ENCODE peak calls at places on chromosomes 3 and 15, in seven cellular contexts. Y is WTC11; B is breast epithelium; W is pancreas; L is suprapubic skin; T is psoas muscle; A is CD4-positive, alpha-beta T cell. G is an unnamed sample.

GRCh38 chr3:126523745-126524428 is at the start of gene CHST13:
- DNase-seq in A (no peak), T (peak), W (peak), L (no peak), B (no peak), Y (peak), G (no peak)

GRCh38 chr3:141949972-141950371 is 73.5 kb downstream of the ATP1B3 start:
- DNase-seq in Y (no peak), A (no peak), L (no peak), B (no peak), W (no peak), T (no peak), G (no peak)

GRCh38 chr3:187902938-187903337 is 157.7 kb upstream of the BCL6 start:
- DNase-seq in B (no peak), Y (no peak), T (no peak), L (no peak), A (no peak), W (no peak), G (no peak)

GRCh38 chr15:100261302-100262240 is 80.2 kb downstream of the ADAMTS17 start:
- DNase-seq in W (no peak), T (no peak), B (no peak), A (no peak), L (peak), Y (no peak), G (no peak)

GRCh38 chr15:36898522-36899126 is 201.7 kb downstream of the MEIS2 start:
- DNase-seq in Y (no peak), A (no peak), T (no peak), L (no peak), B (no peak), W (no peak), G (no peak)

GRCh38 chr3:185152433-185153169 is at the start of gene C3orf70:
- DNase-seq in W (peak), Y (peak), T (peak), B (no peak), L (no peak), A (no peak), G (peak)

GRCh38 chr3:61955483-61955882 is 394.1 kb downstream of the PTPRG start:
- DNase-seq in T (no peak), L (no peak), W (no peak), A (no peak), B (no peak), Y (no peak), G (no peak)

GRCh38 chr3:48899298-48899697 is 616 bp upstream of the SLC25A20 start:
- DNase-seq in L (no peak), W (no peak), A (no peak), B (no peak), T (no peak), Y (no peak), G (no peak)

GRCh38 chr3:11624161-11624560 is 19.6 kb downstream of the VGLL4 start:
- DNase-seq in B (no peak), W (no peak), T (no peak), Y (no peak), L (no peak), A (peak), G (no peak)

GRCh38 chr15:42036991-42037390 is 16.1 kb upstream of the PLA2G4E start:
- DNase-seq in A (no peak), Y (no peak), L (peak), T (no peak), B (no peak), W (no peak), G (no peak)

GRCh38 chr15:48825075-48825474 is 14.2 kb upstream of the CEP152 start:
- DNase-seq in A (no peak), T (no peak), Y (no peak), W (no peak), B (no peak), L (no peak), G (no peak)

DNA sequence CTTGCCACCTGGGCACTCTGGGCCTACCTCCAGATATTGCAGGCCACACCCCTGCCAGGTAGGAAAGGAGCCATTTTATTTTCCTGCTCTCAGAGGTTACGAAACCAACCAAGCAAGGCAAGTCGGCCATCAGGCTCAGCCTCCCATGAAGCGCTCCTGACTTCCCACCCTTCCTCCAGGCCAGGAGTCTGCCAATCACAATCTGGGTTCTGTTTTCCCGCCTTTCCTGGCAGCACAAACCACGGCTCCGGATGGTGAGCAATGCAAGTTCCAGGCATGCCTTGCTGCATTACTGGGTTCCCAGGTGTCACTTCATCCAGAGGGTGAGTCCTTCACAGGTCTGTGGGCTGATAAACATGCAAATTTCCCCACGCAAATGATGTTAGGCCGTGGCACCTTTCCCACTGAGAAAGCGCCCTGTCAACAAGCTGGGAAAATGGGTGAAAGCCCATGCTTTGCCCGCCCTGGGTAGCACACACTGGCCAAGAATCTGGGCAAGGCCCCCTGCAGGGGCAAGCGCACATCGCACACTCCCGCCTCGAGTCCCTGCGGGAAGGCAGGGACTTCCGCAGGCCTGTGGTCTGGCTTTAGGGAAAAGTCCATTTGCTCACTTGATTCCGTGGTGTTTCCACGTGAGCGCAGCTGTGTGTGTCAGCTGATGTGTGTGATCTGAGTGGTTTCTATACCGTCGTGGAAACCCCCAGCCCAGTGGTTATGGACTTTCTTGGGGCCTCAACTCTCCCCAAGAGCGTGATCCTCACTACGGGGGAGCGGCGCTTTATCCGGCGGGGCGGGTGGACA is 61.6 kb upstream of the RYK start:
- DNase-seq in Y (peak), W (peak), A (no peak), L (no peak), T (peak), B (no peak), G (no peak)
- TF ChIP-seq CTCF in Y (no peak), W (no peak), A (no peak), L (peak), T (peak), B (peak), G (no peak)

DNA sequence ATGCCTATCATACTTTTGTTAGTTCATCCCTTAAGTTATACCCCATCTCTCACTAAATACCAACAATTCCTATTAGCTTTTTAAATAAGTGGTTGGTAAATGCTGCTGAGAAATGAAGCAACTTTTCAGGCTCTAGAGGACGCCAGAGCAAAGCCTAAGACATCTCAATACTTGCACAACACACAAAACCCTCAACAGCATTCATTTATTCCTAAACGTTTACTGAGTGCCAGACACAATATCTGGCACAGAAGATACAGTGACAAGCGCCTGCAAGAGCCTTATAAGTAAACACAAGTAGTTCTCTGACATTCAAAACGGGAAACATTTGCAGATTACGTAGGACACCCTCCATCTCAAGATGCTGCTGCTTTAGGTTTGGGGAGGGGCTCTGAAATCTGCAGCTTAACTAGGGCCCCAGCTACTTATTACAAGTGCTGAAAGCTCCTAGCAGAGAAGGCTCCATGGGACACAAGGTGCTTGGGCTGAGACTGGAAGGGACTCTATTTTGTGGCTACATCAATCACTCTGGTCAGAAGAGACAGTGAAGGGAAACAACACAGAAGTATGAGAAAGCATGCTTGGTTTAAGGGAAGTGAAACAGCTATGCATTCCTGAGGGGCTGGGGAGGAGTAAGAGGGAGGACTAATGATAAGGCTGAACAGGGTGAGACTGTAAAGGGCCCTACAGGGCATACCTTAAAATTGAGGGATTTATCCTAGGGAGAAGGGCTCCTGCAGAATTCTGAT is 311.3 kb downstream of the PLCL2 start:
- DNase-seq in Y (no peak), B (no peak), T (no peak), L (no peak), W (no peak), A (no peak), G (peak)
- TF ChIP-seq CTCF in Y (no peak), B (no peak), T (peak), L (no peak), W (no peak), A (no peak), G (no peak)

DNA sequence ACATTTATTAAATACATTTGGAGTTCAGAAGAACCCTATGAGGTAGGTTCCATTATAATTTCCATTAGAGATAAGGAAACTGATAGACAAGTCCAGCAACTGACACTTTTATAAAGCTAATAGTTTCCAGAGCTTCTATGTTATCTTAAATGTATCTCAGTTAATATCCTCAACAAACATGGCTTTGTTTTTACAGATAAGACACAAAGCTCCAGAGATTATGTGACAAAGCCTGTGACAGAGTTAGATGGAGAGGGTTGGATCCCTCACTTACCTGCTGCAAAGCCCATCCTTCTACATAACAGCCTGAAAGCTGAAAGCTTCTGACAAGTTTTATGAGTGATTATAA is 473 bp upstream of the COMMD2 start:
- DNase-seq in T (no peak), Y (no peak), L (no peak), B (no peak), W (no peak), A (no peak), G (no peak)
- TF ChIP-seq CTCF in T (no peak), Y (no peak), L (no peak), B (no peak), W (no peak), A (peak), G (no peak)

DNA sequence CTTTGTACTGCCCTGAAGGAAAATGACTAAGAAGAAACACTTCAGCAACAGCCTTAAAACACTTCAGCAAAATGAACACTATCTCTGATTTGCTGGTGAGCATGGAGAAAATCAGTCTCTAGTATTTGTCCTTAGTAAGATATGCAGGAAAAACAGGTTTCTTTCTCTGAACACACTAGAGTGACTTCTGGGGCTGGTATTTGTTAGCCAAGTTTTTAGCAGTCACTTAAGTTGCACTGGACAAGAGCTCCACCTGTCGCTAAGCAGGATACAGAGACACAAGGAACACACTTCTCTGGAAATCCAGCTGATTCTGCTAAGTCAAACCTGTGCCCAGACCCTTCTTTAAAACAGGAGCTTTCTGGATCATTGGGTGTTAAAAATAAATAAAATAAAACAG is 65.3 kb downstream of the CHAC1 start:
- DNase-seq in B (no peak), T (no peak), Y (no peak), L (no peak), A (no peak), W (no peak), G (no peak)
- TF ChIP-seq CTCF in B (peak), T (peak), Y (no peak), L (no peak), A (no peak), W (no peak), G (no peak)

DNA sequence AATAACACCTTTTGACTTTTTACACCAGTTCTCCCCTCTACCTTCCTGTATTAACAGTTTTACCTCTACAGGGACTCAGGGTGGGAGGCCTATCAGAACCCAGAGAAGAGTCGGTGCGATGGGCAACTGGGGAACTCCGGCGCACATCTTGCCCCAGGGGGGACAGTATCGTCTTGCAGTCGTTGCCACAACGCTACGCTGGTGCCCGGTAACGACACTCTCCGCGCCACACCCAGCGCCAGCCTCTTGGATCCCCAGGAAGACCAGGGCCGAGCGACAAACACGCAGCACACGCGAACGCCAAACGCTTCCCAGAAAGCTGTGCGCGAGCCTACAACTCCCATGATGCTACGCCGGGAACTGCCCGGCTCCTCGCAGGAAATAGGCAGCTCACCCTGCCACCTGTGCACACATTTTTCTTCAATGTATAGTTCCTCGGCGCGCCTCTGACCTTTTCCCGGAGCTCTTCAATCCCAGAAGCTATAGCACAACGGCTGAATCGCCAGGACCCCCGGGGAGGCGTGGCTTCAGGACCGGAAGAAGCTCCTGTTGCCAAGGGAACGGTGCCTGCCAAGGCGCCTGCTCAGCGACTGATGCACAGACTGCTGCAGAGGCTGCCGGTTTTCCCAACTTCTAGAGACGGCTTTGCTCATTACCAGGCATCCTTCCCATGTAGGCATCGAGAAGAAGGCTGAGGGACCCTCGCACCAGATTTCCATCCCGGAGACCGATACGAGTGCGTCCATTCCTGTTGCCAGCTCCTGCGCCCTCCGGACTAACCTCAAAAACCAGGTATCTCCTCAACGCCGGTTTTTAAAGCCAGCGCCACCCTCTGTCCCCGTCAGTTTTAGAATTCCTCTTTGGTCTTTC is at the start of gene ARL6:
- DNase-seq in T (peak), Y (peak), L (peak), W (peak), A (peak), B (peak), G (peak)
- TF ChIP-seq CTCF in T (no peak), Y (no peak), L (no peak), W (no peak), A (no peak), B (no peak), G (no peak)

DNA sequence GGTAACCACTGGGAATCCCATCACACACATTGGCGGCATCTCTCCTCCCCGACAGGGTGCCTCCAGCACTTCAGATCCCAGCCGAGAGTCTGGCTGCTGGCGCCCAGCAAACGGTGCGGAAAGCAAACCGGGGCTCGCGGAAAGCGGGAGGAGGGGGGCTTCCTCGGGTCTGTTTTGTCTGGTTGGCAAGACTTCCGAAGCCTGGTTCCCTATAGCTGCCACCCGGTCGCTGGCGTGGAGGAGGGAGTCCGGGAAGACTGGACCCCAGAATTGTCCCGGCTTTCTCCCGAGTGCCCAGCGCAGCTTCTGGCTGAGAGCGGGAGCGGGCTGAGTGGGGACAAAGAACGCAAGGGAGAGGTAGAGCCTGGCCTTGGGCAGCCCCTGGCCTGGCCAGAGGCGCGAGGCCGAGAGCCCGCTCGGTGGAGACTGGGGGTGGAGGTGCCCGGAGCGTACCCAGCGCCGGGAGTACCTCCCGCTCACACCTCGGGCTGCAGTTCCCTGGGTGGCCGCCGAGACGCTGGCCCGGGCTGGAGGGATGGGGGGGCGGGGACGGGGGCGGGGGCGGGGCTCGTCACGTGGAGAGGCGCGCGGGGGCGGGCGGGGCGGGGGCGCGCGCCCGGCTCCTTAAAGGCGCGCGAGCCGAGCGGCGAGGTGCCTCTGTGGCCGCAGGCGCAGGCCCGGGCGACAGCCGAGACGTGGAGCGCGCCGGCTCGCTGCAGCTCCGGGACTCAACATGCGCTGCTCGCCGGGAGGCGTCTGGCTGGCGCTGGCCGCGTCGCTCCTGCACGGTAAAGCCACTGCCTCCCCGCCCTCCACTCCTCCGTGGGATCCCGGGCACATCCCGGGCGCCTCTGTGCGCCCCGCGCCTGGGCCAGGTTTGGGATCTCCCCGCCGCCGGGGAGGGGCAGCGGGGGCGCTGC is at the start of gene CHRNA7:
- DNase-seq in L (no peak), A (peak), T (peak), B (no peak), Y (peak), W (peak), G (no peak)
- TF ChIP-seq CTCF in L (peak), A (no peak), T (peak), B (no peak), Y (no peak), W (no peak), G (no peak)

DNA sequence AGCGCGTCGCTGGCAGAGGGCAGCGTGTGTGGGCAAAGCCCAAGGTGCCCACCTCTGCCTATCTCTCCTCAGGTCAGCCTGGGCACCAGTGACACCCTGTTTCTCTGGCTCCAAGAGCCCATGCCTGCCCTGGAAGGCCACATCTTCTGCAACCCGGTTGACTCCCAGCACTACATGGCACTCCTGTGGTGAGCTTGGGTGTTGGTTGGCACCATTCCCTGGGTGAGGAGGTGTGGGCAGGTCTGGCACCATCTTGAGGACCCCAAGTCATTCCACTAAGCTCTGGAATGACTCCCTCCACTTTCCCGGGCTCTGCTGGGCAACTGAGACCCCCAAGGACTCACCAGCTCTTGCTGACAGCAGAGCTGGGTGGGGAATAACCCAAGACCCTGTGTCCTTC is 28.5 kb downstream of the XYLB start:
- DNase-seq in Y (no peak), T (no peak), L (no peak), W (no peak), B (no peak), A (no peak), G (no peak)
- TF ChIP-seq CTCF in Y (no peak), T (no peak), L (no peak), W (no peak), B (no peak), A (no peak), G (no peak)